ENCODE peak calls at places on chromosomes 2 and 18, in seven cellular contexts. C is CD8-positive, alpha-beta memory T cell; P is right lobe of liver; M is heart left ventricle; B is GM23248; T is tibial artery; X is fibroblast of lung. F is an unnamed sample.
A peak's percentile ranks its signal among the peaks of the same experiment; 100 is the strongest.

GRCh38 chr2:72920317-72921087 is 3.2 kb downstream of the EMX1 start:
- DNase-seq in B (peak; percentile 57), M (no peak), C (no peak), X (peak; percentile 33), T (no peak), P (no peak), F (no peak)

GRCh38 chr2:58571181-58571852 is 330.2 kb upstream of the FANCL start:
- DNase-seq in B (peak; percentile 85), P (no peak), C (no peak), M (no peak), T (no peak), X (peak; percentile 85), F (peak; percentile 61)

GRCh38 chr2:63950414-63950813 is 68.8 kb downstream of the VPS54 start:
- DNase-seq in P (no peak), C (no peak), T (no peak), B (no peak), M (no peak), X (no peak), F (no peak)

GRCh38 chr2:226489765-226490164 is 309.9 kb downstream of the IRS1 start:
- DNase-seq in X (peak; percentile 77), C (no peak), M (no peak), B (peak; percentile 88), T (no peak), P (no peak), F (no peak)

GRCh38 chr2:65868177-65868576 is 435.8 kb upstream of the SPRED2 start:
- DNase-seq in B (no peak), P (no peak), C (no peak), T (no peak), M (no peak), X (no peak), F (no peak)

GRCh38 chr18:7808992-7809391 is 241.9 kb downstream of the PTPRM start:
- DNase-seq in B (no peak), X (no peak), C (no peak), M (no peak), T (no peak), P (no peak), F (no peak)

GRCh38 chr18:60870261-60870966 is 462.8 kb upstream of the CDH20 start:
- DNase-seq in P (no peak), M (no peak), X (no peak), C (no peak), B (no peak), T (no peak), F (no peak)

GRCh38 chr2:45199973-45200372 is 190.7 kb upstream of the SIX2 start:
- DNase-seq in B (peak; percentile 84), X (no peak), M (no peak), T (no peak), C (no peak), P (no peak), F (no peak)

GRCh38 chr18:7844418-7844817 is 277.3 kb downstream of the PTPRM start:
- DNase-seq in B (no peak), T (no peak), P (no peak), X (no peak), M (no peak), C (no peak), F (no peak)

GRCh38 chr2:240760121-240760520 is 59.9 kb downstream of the KIF1A start:
- DNase-seq in C (no peak), B (no peak), M (no peak), T (no peak), P (no peak), X (no peak), F (no peak)

GRCh38 chr2:240762971-240763370 is 57.0 kb downstream of the KIF1A start:
- DNase-seq in X (no peak), T (no peak), B (no peak), P (no peak), M (no peak), C (no peak), F (no peak)

GRCh38 chr2:240760576-240761246 is 59.3 kb downstream of the KIF1A start:
- DNase-seq in P (no peak), X (no peak), B (no peak), T (no peak), M (no peak), C (no peak), F (no peak)

GRCh38 chr2:240764605-240765004 is 55.4 kb downstream of the KIF1A start:
- DNase-seq in C (no peak), X (no peak), T (no peak), M (no peak), P (no peak), B (no peak), F (no peak)

GRCh38 chr2:240762249-240762648 is 57.8 kb downstream of the KIF1A start:
- DNase-seq in P (no peak), M (no peak), C (no peak), T (no peak), X (no peak), B (no peak), F (no peak)
- H3K36me3 ChIP-seq in P (no peaks in the 10 kb centered on the region), M (no peaks in the 10 kb centered on the region), C (no peaks in the 10 kb centered on the region), T (no peaks in the 10 kb centered on the region), X (no peaks in the 10 kb centered on the region), B (no peaks in the 10 kb centered on the region), F (no peaks in the 10 kb centered on the region)

GRCh38 chr2:230218411-230218810 is 1.4 kb downstream of the SP110 start:
- DNase-seq in M (no peak), B (peak; percentile 2), X (no peak), T (no peak), C (no peak), P (no peak), F (peak; percentile 14)
- H3K4me3 ChIP-seq in M (peak overlapping the region; percentile 74), B (peak overlapping the region; percentile 99), X (no peak overlapping the region), T (peak overlapping the region; percentile 69), C (peak overlapping the region; percentile 78), P (no peak overlapping the region), F (no peak overlapping the region)

DNA sequence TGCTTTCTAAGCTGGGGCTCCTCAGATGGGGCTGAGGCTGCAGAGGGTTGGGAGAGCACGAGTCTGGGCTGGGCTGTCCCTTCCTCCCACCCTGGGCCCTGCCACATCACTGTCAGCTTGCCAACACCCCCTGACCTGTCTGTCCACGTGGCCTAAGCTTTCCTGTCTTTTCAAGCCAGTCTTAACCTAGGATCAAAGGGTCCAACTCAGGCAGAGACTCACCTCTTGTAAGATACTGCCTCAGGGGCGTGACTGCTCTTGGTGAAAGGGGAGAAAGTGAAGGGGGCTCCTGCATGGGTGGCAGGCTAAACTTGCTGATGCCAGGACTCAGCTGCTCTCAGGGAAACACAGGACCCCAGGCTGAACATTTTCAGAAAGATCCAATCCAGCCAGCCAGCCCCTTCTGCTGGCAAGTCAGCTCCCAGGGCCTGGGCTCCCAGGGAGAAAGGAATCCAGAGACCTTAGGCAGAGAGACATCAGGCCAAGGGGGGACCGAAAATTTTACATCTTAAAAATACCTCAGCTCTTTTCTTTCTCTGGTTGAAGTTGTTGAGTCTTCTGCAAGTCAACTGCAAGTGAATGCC is 144.2 kb upstream of the ID2 start:
- DNase-seq in B (no peak), C (no peak), P (no peak), T (no peak), M (no peak), X (no peak), F (no peak)
- H3K4me1 ChIP-seq in B (peaks cover 24% of the 10 kb centered on the region), C (peaks cover 38% of the 10 kb centered on the region), P (peaks cover 18% of the 10 kb centered on the region), T (peaks cover 23% of the 10 kb centered on the region), M (peaks cover 24% of the 10 kb centered on the region), X (no peaks in the 10 kb centered on the region), F (peaks cover 4% of the 10 kb centered on the region)

GRCh38 chr2:27058210-27058609 is 6.7 kb downstream of the AGBL5 start:
- DNase-seq in P (no peak), T (no peak), M (no peak), C (no peak), X (no peak), B (no peak), F (no peak)
- H3K36me3 ChIP-seq in P (no peaks in the 10 kb centered on the region), T (peaks cover 21% of the 10 kb centered on the region), M (peaks cover 81% of the 10 kb centered on the region), C (peaks cover 19% of the 10 kb centered on the region), X (peaks cover 14% of the 10 kb centered on the region), B (peaks cover 10% of the 10 kb centered on the region), F (peaks cover 5% of the 10 kb centered on the region)

GRCh38 chr2:16650287-16651249 is 15.1 kb downstream of the CYRIA start:
- DNase-seq in M (no peak), X (peak; percentile 75), B (peak; percentile 79), T (no peak), C (no peak), P (no peak), F (peak; percentile 19)
- H3K4me3 ChIP-seq in M (peak overlapping the region; percentile 46), X (peak overlapping the region; percentile 43), B (peak overlapping the region; percentile 69), T (peak overlapping the region; percentile 21), C (no peak overlapping the region), P (no peak overlapping the region), F (no peak overlapping the region)

GRCh38 chr2:88517759-88518201 is 65.3 kb upstream of the FOXI3 start:
- DNase-seq in P (no peak), T (no peak), M (no peak), C (no peak), X (no peak), B (no peak), F (no peak)

GRCh38 chr2:88521445-88522070 is 69.1 kb upstream of the FOXI3 start:
- DNase-seq in M (no peak), P (no peak), B (no peak), X (no peak), C (no peak), T (no peak), F (no peak)
- H3K4me1 ChIP-seq in M (no peaks in the 10 kb centered on the region), P (no peaks in the 10 kb centered on the region), B (no peaks in the 10 kb centered on the region), X (no peaks in the 10 kb centered on the region), C (no peaks in the 10 kb centered on the region), T (no peaks in the 10 kb centered on the region), F (no peaks in the 10 kb centered on the region)

DNA sequence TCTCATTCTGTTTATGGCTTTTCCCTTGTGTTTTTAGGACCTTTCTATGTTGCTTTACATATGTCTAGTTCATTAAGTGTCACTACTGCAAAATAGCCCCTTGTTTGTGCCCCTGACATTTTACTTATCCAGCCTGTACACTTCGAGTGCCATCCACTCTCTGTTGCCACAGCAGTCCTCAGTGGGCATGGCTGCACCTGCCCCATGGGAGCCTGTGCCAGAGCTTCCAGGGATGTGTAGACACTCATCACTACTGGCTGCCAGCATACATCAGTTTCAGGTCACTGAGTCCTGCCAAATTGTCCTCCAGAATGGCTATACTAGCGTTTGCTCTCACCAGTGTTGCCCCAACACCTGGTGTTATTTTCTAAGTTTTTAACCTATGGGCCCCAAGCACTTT is 80.4 kb downstream of the ARMC9 start:
- DNase-seq in C (no peak), X (no peak), B (no peak), P (no peak), M (no peak), T (no peak), F (no peak)
- H3K36me3 ChIP-seq in C (no peaks in the 10 kb centered on the region), X (peaks cover 22% of the 10 kb centered on the region), B (peaks cover 54% of the 10 kb centered on the region), P (no peaks in the 10 kb centered on the region), M (peaks cover 28% of the 10 kb centered on the region), T (peaks cover 48% of the 10 kb centered on the region), F (no peaks in the 10 kb centered on the region)

DNA sequence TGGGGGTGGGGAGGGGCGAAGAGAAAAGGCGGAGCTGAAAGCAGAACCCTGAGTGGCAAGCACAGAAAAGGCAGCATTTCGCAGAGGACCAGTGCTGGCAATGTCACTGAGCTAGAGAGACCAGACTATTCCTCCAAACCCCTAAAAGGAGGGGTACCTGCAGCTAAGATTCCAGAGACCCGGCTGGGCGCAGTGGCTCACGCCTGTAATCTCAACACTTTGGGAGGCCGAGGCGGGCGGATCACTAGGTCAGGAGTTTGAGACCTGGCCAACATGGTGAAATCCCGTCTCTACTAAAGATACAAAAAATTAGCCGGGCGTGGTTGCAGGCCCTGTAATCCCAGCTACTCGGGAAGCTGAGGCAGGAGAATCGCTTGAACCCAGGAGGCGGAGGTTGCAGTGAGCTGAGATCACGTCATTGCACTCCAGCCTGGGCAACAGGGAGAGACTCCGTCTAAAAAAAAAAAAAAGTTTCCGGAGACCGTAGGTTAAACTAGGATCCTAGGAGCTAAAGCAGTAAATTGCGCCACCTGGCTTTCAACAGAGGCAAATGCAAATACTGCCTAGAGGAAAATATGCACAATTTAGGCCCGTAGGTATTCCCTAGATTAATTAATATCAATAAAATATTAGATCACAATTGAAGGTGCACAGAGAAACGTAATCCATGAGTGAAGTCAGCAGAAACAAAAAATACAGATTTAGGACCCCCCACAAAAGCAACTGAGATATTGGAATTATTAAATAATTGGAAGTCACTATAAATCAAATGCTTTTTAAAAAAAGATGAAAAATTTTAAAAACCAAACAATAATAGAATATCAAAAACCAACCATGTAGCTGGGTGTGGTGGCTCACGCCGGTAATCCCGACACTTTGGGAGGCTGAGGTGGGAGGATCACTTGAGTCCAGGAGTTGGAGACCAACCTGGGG is 4.9 kb downstream of the UCN start:
- DNase-seq in C (peak; percentile 16), X (peak; percentile 79), B (peak; percentile 88), T (no peak), P (peak; percentile 36), M (peak; percentile 68), F (peak; percentile 82)
- H3K4me3 ChIP-seq in C (peak overlapping the region; percentile 56), X (no peak overlapping the region), B (peak overlapping the region; percentile 51), T (peak overlapping the region; percentile 36), P (peak overlapping the region; percentile 51), M (peak overlapping the region; percentile 49), F (peak overlapping the region; percentile 20)